ENCODE peak calls at places on chromosomes 12 and 14, in five cellular contexts. Y is mesendoderm, O is upper lobe of right lung, J is NCI-H510A treated with DMSO at 0.1 percent for 48 hours, H is gastrocnemius medialis. V is an unnamed sample.

GRCh38 chr12:67811437-67812361 is 163.2 kb downstream of the DYRK2 start:
- DNase-seq in Y (peak), O (no peak), J (no peak), H (no peak), V (no peak)

GRCh38 chr14:106174206-106174605 is 647.8 kb downstream of the TMEM121 start:
- DNase-seq in Y (no peak), O (no peak), J (no peak), H (no peak), V (no peak)

GRCh38 chr14:104118006-104118844 is 20.2 kb upstream of the KIF26A start:
- DNase-seq in Y (no peak), O (peak), J (no peak), H (no peak), V (no peak)

GRCh38 chr14:102317564-102318248 is 1.8 kb upstream of the ZNF839 start:
- DNase-seq in Y (peak), O (no peak), J (peak), H (peak), V (peak)

GRCh38 chr12:104604995-104605675 is 148.4 kb downstream of the CHST11 start:
- DNase-seq in Y (peak), O (peak), J (no peak), H (peak), V (no peak)

GRCh38 chr12:121630791-121631190 is 4.5 kb downstream of the ORAI1 start:
- DNase-seq in Y (no peak), O (no peak), J (no peak), H (no peak), V (no peak)

GRCh38 chr12:124554429-124555029 is 12.9 kb downstream of the NCOR2 start:
- DNase-seq in Y (no peak), O (no peak), J (no peak), H (peak), V (no peak)

GRCh38 chr12:130761537-130762318 is 45.6 kb upstream of the RIMBP2 start:
- DNase-seq in Y (peak), O (no peak), J (peak), H (no peak), V (peak)

GRCh38 chr12:38465020-38465419 is 148.4 kb downstream of the ALG10B start:
- DNase-seq in Y (no peak), O (no peak), J (no peak), H (no peak), V (no peak)

GRCh38 chr14:90544971-90545370 is 148.1 kb downstream of the CALM1 start:
- DNase-seq in Y (no peak), O (no peak), J (no peak), H (no peak), V (no peak)

GRCh38 chr14:59920378-59920683 is 387 bp downstream of the LRRC9 start:
- DNase-seq in Y (no peak), O (no peak), J (peak), H (no peak), V (no peak)

GRCh38 chr12:104641862-104642261 is 185.1 kb downstream of the CHST11 start:
- DNase-seq in Y (no peak), O (no peak), J (no peak), H (no peak), V (peak)

GRCh38 chr12:92478692-92479091 is 224.1 kb upstream of the PLEKHG7 start:
- DNase-seq in Y (no peak), O (no peak), J (no peak), H (no peak), V (no peak)

GRCh38 chr12:103771466-103771865 is 69.6 kb downstream of the NT5DC3 start:
- DNase-seq in Y (peak), O (no peak), J (peak), H (peak), V (peak)

GRCh38 chr14:100122481-100123215 is 36.8 kb downstream of the DEGS2 start:
- DNase-seq in Y (no peak), O (no peak), J (no peak), H (no peak), V (peak)

GRCh38 chr12:90099288-90099687 is 390.6 kb upstream of the ATP2B1 start:
- DNase-seq in Y (no peak), O (no peak), J (no peak), H (no peak), V (no peak)

GRCh38 chr12:51884676-51885229 is 3.1 kb upstream of the ANKRD33 start:
- DNase-seq in Y (peak), O (peak), J (no peak), H (no peak), V (no peak)

GRCh38 chr12:579450-580110 is 83.7 kb downstream of the NINJ2 start:
- DNase-seq in Y (peak), O (no peak), J (no peak), H (no peak), V (no peak)

GRCh38 chr12:94225924-94226630 is 77.7 kb downstream of the PLXNC1 start:
- DNase-seq in Y (peak), O (no peak), J (no peak), H (no peak), V (no peak)